ENCODE peak calls at places on chromosomes 5 and 9, in seven cellular contexts. C, K, D, N, X, G and Z are unnamed samples.

GRCh38 chr9:86557918-86558317 is 203.7 kb upstream of the TUT7 start:
- DNase-seq in C (no peak), K (no peak), D (no peak), N (no peak), X (no peak), G (no peak), Z (no peak)

GRCh38 chr9:36144322-36145206 is 8.0 kb downstream of the GLIPR2 start:
- DNase-seq in C (no peak), K (no peak), D (no peak), N (no peak), X (no peak), G (no peak), Z (peak; percentile 19)

GRCh38 chr5:126594077-126594476 is 942 bp downstream of the ALDH7A1 start:
- DNase-seq in C (no peak), K (peak; percentile 15), D (peak; percentile 24), N (no peak), X (no peak), G (peak; percentile 40), Z (no peak)

GRCh38 chr5:43627028-43627427 is 24.0 kb downstream of the NNT start:
- DNase-seq in C (no peak), K (peak; percentile 84), D (peak; percentile 54), N (no peak), X (no peak), G (peak; percentile 73), Z (peak; percentile 65)

GRCh38 chr9:4175846-4176245 is 124.0 kb downstream of the GLIS3 start:
- DNase-seq in C (no peak), K (no peak), D (no peak), N (no peak), X (no peak), G (peak; percentile 34), Z (no peak)

GRCh38 chr9:89225587-89225986 is 47.0 kb upstream of the SHC3 start:
- DNase-seq in C (no peak), K (peak; percentile 44), D (peak; percentile 27), N (no peak), X (no peak), G (peak; percentile 36), Z (no peak)

GRCh38 chr9:28824410-28824963 is 1251.2 kb upstream of the C9orf72 start:
- DNase-seq in C (no peak), K (no peak), D (no peak), N (no peak), X (no peak), G (no peak), Z (no peak)

GRCh38 chr9:104256710-104257091 is 162.6 kb downstream of the SMC2 start:
- DNase-seq in C (no peak), K (no peak), D (no peak), N (no peak), X (no peak), G (no peak), Z (no peak)

GRCh38 chr9:72294952-72295351 is 70.1 kb downstream of the ZFAND5 start:
- DNase-seq in C (no peak), K (no peak), D (no peak), N (no peak), X (no peak), G (no peak), Z (no peak)

GRCh38 chr5:129899454-129899853 is 4.8 kb upstream of the CHSY3 start:
- DNase-seq in C (no peak), K (peak; percentile 72), D (peak; percentile 21), N (no peak), X (no peak), G (peak; percentile 48), Z (peak; percentile 51)